ENCODE peak calls at places on chromosomes 3 and 15, in four cellular contexts. K is colonic mucosa, J is uterus, P is OCI-LY7. W is an unnamed sample.

GRCh38 chr3:84998545-84998944 is 39.8 kb downstream of the CADM2 start:
- DNase-seq in K (no peak), J (no peak), P (no peak), W (no peak)

GRCh38 chr3:59512066-59512465 is 462.2 kb upstream of the CFAP20DC start:
- DNase-seq in K (no peak), J (no peak), P (no peak), W (no peak)

GRCh38 chr3:25047058-25047457 is 381.0 kb upstream of the RARB start:
- DNase-seq in K (no peak), J (no peak), P (no peak), W (no peak)

GRCh38 chr15:41199470-41199869 is 31.1 kb downstream of the EXD1 start:
- DNase-seq in K (no peak), J (no peak), P (no peak), W (no peak)

GRCh38 chr15:71800835-71801745 is 9.3 kb upstream of the NR2E3 start:
- DNase-seq in K (peak; percentile 59), J (peak; percentile 36), P (peak; percentile 49), W (peak; percentile 67)

GRCh38 chr3:124883766-124884473 is 3.2 kb downstream of the ITGB5 start:
- DNase-seq in K (no peak), J (no peak), P (no peak), W (no peak)

GRCh38 chr3:194556086-194557056 is 69.6 kb upstream of the ATP13A3 start:
- DNase-seq in K (no peak), J (no peak), P (no peak), W (no peak)

GRCh38 chr15:67195305-67195704 is 59.2 kb downstream of the AAGAB start:
- DNase-seq in K (no peak), J (no peak), P (no peak), W (no peak)

GRCh38 chr3:123535580-123535979 is 49.3 kb downstream of the HACD2 start:
- DNase-seq in K (no peak), J (no peak), P (no peak), W (no peak)

GRCh38 chr3:177545964-177546363 is 348.7 kb upstream of the TBL1XR1 start:
- DNase-seq in K (no peak), J (no peak), P (no peak), W (no peak)

GRCh38 chr15:29452881-29453731 is 183.5 kb upstream of the NSMCE3 start:
- DNase-seq in K (no peak), J (no peak), P (no peak), W (no peak)

GRCh38 chr15:54033954-54034458 is 55.8 kb downstream of the UNC13C start:
- DNase-seq in K (no peak), J (no peak), P (no peak), W (no peak)

GRCh38 chr3:168517514-168518071 is 421.9 kb upstream of the GOLIM4 start:
- DNase-seq in K (no peak), J (no peak), P (no peak), W (peak; percentile 36)

GRCh38 chr3:51637144-51637940 is 33.7 kb upstream of the TEX264 start:
- DNase-seq in K (no peak), J (no peak), P (no peak), W (no peak)

GRCh38 chr3:155321418-155321817 is 27.9 kb upstream of the STRIT1 start:
- DNase-seq in K (no peak), J (no peak), P (no peak), W (no peak)

GRCh38 chr15:101011582-101011981 is 92.4 kb downstream of the LRRK1 start:
- DNase-seq in K (no peak), J (no peak), P (no peak), W (no peak)

GRCh38 chr15:95770191-95770590 is 560.3 kb upstream of the NR2F2 start:
- DNase-seq in K (no peak), J (no peak), P (no peak), W (no peak)

GRCh38 chr3:62622553-62623174 is 249.3 kb upstream of the FEZF2 start:
- DNase-seq in K (peak; percentile 18), J (no peak), P (peak; percentile 66), W (peak; percentile 6)

GRCh38 chr15:75561888-75562287 is 17.2 kb downstream of the PTPN9 start:
- DNase-seq in K (no peak), J (no peak), P (no peak), W (no peak)

GRCh38 chr3:30504939-30505338 is 101.5 kb upstream of the TGFBR2 start:
- DNase-seq in K (no peak), J (no peak), P (no peak), W (no peak)

GRCh38 chr3:106215047-106215446 is 346.2 kb upstream of the CBLB start:
- DNase-seq in K (no peak), J (no peak), P (no peak), W (no peak)

GRCh38 chr3:45906681-45907220 is 20.4 kb downstream of the CCR9 start:
- DNase-seq in K (no peak), J (no peak), P (peak; percentile 24), W (no peak)

GRCh38 chr3:13707456-13707855 is 158.5 kb downstream of the FBLN2 start:
- DNase-seq in K (no peak), J (peak; percentile 2), P (no peak), W (no peak)

GRCh38 chr15:77816983-77817382 is 184.3 kb upstream of the LINGO1 start:
- DNase-seq in K (no peak), J (no peak), P (no peak), W (no peak)

GRCh38 chr3:42655331-42655888 is 1.9 kb downstream of the ZBTB47 start:
- DNase-seq in K (no peak), J (no peak), P (no peak), W (peak; percentile 48)

GRCh38 chr3:73041537-73041936 is 19.9 kb upstream of the EBLN2 start:
- DNase-seq in K (no peak), J (no peak), P (no peak), W (no peak)

GRCh38 chr15:57310876-57311275 is 65.4 kb upstream of the CGNL1 start:
- DNase-seq in K (no peak), J (no peak), P (no peak), W (no peak)

GRCh38 chr15:57305009-57305408 is 71.3 kb upstream of the CGNL1 start:
- DNase-seq in K (no peak), J (no peak), P (no peak), W (no peak)

GRCh38 chr15:57306305-57306943 is 69.9 kb upstream of the CGNL1 start:
- DNase-seq in K (peak; percentile 96), J (peak; percentile 77), P (peak; percentile 81), W (peak; percentile 89)

GRCh38 chr15:57307527-57308193 is 68.6 kb upstream of the CGNL1 start:
- DNase-seq in K (no peak), J (no peak), P (no peak), W (no peak)

GRCh38 chr15:57306944-57307411 is 69.3 kb upstream of the CGNL1 start:
- DNase-seq in K (no peak), J (no peak), P (no peak), W (no peak)
- TF ChIP-seq CTCF in K (peak; percentile 30), J (no peak), P (no peak), W (no peak)

DNA sequence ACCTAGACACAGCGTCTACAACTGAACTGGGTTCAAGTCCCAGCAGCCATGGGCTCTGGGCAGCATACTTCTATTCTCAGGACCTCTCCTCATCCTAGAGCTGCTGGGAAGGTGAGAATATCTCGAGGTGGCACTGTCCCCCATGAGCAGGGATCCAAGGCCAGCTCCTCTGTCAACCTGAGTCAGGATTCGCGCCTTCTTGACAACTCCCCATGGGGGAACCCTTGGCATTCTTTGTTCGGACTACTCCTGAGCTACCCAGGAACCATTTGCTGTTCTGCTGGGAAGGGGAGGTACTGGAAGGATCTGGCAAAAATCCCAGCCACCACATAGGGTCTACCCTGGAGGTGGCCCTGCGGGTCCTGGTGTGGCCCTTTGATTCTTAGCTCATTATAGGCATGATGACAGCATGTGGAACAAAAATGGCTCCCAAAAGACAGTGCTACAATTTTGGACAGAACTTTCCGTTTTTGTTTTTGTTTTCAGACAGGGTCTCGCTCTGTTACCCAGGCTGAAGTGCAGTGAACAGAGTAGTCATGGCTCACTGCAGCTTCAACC is 22.3 kb downstream of the PLXNB1 start:
- DNase-seq in K (no peak), J (no peak), P (no peak), W (no peak)
- H3K36me3 ChIP-seq in K (peaks cover 11% of the 10 kb centered on the region), J (no peaks in the 10 kb centered on the region), P (no peaks in the 10 kb centered on the region), W (peaks cover 16% of the 10 kb centered on the region)

DNA sequence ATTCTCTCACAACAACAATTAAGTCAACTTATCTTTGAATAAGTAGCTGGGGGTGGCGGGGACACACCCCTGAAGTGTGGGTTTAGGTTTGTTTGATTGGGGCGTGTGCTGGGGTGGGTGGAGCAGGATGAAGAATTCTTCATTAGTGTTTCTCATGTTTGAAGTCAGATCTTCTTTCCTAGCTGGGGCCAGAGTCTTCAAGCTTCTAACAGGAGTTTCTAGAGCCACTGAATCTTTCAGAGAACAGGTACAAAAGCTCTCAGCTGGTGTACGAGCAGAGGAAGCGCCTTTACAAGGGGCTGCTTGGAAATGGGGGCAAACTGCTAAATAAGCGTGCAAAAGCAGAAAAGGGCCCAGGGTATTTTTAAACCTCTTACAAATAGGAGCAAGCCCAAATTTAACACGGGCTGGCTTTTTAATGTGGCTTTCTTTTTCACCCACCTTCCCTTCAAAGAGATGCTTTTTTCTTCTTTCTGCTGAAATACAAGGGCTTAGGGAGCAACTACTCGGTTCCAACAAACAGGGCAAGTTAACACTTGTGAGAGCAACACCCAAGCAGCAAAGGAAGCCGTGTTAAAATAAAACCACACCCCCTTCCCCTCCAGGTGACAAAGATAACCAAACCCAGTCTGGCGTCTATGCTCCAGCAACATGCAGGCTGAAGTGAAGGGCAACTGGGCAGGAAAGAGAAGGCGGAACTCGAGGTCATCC is 86.9 kb upstream of the RASGRP1 start:
- DNase-seq in K (no peak), J (no peak), P (peak; percentile 88), W (no peak)
- H3K4me3 ChIP-seq in K (no peak overlapping the region), J (no peak overlapping the region), P (peak overlapping the region; percentile 53), W (no peak overlapping the region)

GRCh38 chr3:34882764-34883163 is 756.6 kb upstream of the ARPP21 start:
- DNase-seq in K (no peak), J (no peak), P (peak; percentile 10), W (no peak)
- TF ChIP-seq CTCF in K (no peak), J (no peak), P (peak; percentile 61), W (no peak)

W was measured in body of pancreas.